ENCODE peak calls at places on chromosomes 12 and 14, in five cellular contexts. C is stomach; V is hepatocyte; J is CD8-positive, alpha-beta T cell; T is kidney epithelial cell. Q is an unnamed sample.
A peak's percentile ranks its signal among the peaks of the same experiment; 100 is the strongest.

GRCh38 chr12:131075194-131075593 is 121.5 kb downstream of the ADGRD1 start:
- DNase-seq in C (no peak), V (no peak), J (no peak), T (no peak), Q (no peak)

GRCh38 chr14:93984070-93984469 is 7.7 kb upstream of the ASB2 start:
- DNase-seq in C (no peak), V (no peak), J (no peak), T (no peak), Q (no peak)

GRCh38 chr12:27575780-27576154 is 51.8 kb downstream of the PPFIBP1 start:
- DNase-seq in C (no peak), V (no peak), J (no peak), T (no peak), Q (no peak)

GRCh38 chr14:21095430-21096205 is 2.8 kb downstream of the ZNF219 start:
- DNase-seq in C (no peak), V (no peak), J (no peak), T (no peak), Q (no peak)

GRCh38 chr12:32155041-32155440 is 48.4 kb downstream of the BICD1 start:
- DNase-seq in C (no peak), V (no peak), J (no peak), T (no peak), Q (no peak)

GRCh38 chr14:68978550-68978911 is 571 bp downstream of the ACTN1 start:
- DNase-seq in C (peak; percentile 76), V (peak; percentile 82), J (peak; percentile 46), T (no peak), Q (peak; percentile 83)

GRCh38 chr12:49413796-49414195 is 46.5 kb downstream of the SPATS2 start:
- DNase-seq in C (no peak), V (no peak), J (no peak), T (no peak), Q (no peak)

GRCh38 chr14:37369446-37369845 is 171.7 kb downstream of the MIPOL1 start:
- DNase-seq in C (no peak), V (no peak), J (no peak), T (no peak), Q (no peak)

GRCh38 chr14:34693228-34693939 is 21.0 kb downstream of the CFL2 start:
- DNase-seq in C (peak; percentile 51), V (peak; percentile 42), J (peak; percentile 15), T (no peak), Q (peak; percentile 64)

GRCh38 chr14:100072783-100073346 is 7.6 kb downstream of the EVL start:
- DNase-seq in C (peak; percentile 47), V (no peak), J (peak; percentile 71), T (no peak), Q (peak; percentile 80)

GRCh38 chr14:100074431-100075100 is 9.3 kb downstream of the EVL start:
- DNase-seq in C (no peak), V (no peak), J (no peak), T (no peak), Q (no peak)

GRCh38 chr14:100069161-100069800 is 4.1 kb downstream of the EVL start:
- DNase-seq in C (no peak), V (no peak), J (no peak), T (no peak), Q (no peak)

GRCh38 chr14:100070310-100070709 is 5.1 kb downstream of the EVL start:
- DNase-seq in C (no peak), V (no peak), J (no peak), T (no peak), Q (no peak)

GRCh38 chr14:100071545-100071944 is 6.3 kb downstream of the EVL start:
- DNase-seq in C (no peak), V (no peak), J (no peak), T (no peak), Q (no peak)
- H3K36me3 ChIP-seq in C (no peaks in the 10 kb centered on the region), V (no peaks in the 10 kb centered on the region), J (peaks cover 40% of the 10 kb centered on the region), T (no peaks in the 10 kb centered on the region), Q (no peaks in the 10 kb centered on the region)

GRCh38 chr12:12874014-12874413 is 17.3 kb upstream of the GPRC5A start:
- DNase-seq in C (no peak), V (no peak), J (no peak), T (no peak), Q (no peak)
- H3K4me3 ChIP-seq in C (no peak overlapping the region), V (no peak overlapping the region), J (no peak overlapping the region), T (no peak overlapping the region), Q (no peak overlapping the region)

GRCh38 chr12:30732954-30733637 is 21.7 kb downstream of the CAPRIN2 start:
- DNase-seq in C (no peak), V (no peak), J (no peak), T (no peak), Q (no peak)

GRCh38 chr12:30729547-30729946 is 25.2 kb downstream of the CAPRIN2 start:
- DNase-seq in C (no peak), V (no peak), J (no peak), T (no peak), Q (no peak)

GRCh38 chr12:30726647-30727046 is 28.1 kb downstream of the CAPRIN2 start:
- DNase-seq in C (no peak), V (no peak), J (no peak), T (no peak), Q (no peak)

GRCh38 chr12:30725739-30726138 is 29.0 kb downstream of the CAPRIN2 start:
- DNase-seq in C (no peak), V (peak; percentile 7), J (no peak), T (peak; percentile 35), Q (no peak)

DNA sequence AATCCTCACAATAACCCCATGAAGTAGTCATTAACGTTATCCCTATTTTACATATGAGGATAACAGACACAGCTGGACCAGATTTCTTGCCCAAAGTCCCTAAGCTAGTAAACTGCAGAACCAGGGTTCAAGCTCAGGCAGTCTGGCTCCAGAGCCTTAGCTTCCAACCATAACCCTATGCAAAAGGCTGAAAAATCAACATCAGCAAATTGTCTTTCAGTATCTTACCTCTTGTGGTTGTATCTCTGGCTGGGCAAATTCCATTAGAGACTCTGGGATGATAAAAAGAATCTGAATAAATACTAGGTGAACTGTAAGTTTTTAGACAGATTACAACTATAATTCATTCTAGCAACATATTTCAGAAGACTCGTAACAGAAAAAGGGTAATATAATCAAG is 24.7 kb downstream of the CAPRIN2 start:
- DNase-seq in C (no peak), V (no peak), J (no peak), T (no peak), Q (no peak)
- H3K36me3 ChIP-seq in C (no peaks in the 10 kb centered on the region), V (no peaks in the 10 kb centered on the region), J (no peaks in the 10 kb centered on the region), T (no peaks in the 10 kb centered on the region), Q (no peaks in the 10 kb centered on the region)

DNA sequence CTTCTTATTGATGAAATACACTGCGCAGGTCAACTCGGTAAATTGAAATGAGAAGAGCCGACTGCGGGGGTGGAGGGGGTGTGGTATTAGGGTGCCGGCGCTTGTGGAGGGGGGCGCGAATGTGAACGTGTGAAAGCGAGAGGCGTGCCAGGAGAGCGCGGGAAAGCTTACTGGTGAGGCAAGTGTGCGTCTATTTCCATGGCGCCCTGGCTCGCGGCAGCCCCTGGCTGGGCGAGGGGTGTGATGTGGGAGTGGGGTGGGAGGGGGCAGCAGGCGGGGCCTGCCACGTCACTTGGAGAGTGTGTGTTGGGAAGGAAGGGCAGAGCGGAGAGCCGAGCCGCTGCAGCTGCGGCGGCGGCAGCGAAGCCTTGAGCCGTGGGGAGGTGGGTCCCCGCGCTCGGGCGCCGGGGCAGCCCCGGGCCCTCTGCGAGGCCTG is 88.8 kb downstream of the GALNT8 start:
- DNase-seq in C (no peak), V (peak; percentile 53), J (no peak), T (no peak), Q (no peak)
- H3K4me3 ChIP-seq in C (peak overlapping the region; percentile 41), V (peak overlapping the region; percentile 58), J (no peak overlapping the region), T (peak overlapping the region; percentile 40), Q (no peak overlapping the region)

Q was measured in mucosa of descending colon.